ENCODE peak calls at places on chromosomes 4 and X, in six cellular contexts. L is CD8-positive, alpha-beta T cell; Z is GM23248; E is heart left ventricle; U is endodermal cell; C is suprapubic skin. H is an unnamed sample. For H3K27me3, the result is how much of the 10 kb centered on the place peaks cover.

GRCh38 chr4:187124311-187124710 is 400.7 kb upstream of the FAT1 start:
- DNase-seq in L (no peak), Z (no peak), E (no peak), U (no peak), C (no peak), H (no peak)

GRCh38 chr4:168888715-168889215 is 121.3 kb downstream of the CBR4 start:
- DNase-seq in L (no peak), Z (no peak), E (no peak), U (no peak), C (no peak), H (no peak)

GRCh38 chr4:15238720-15239119 is 189.1 kb upstream of the C1QTNF7 start:
- DNase-seq in L (no peak), Z (peak), E (peak), U (peak), C (no peak), H (no peak)

GRCh38 chr4:8556341-8557150 is 23.6 kb upstream of the GPR78 start:
- DNase-seq in L (no peak), Z (peak), E (no peak), U (no peak), C (no peak), H (no peak)

GRCh38 chrX:12693754-12694153 is 97.5 kb upstream of the PRPS2 start:
- DNase-seq in L (no peak), Z (peak), E (no peak), U (no peak), C (no peak), H (no peak)

GRCh38 chr4:108849611-108850406 is 87.0 kb upstream of the ETNPPL start:
- DNase-seq in L (no peak), Z (peak), E (no peak), U (no peak), C (no peak), H (no peak)

GRCh38 chr4:152309418-152309817 is 226.5 kb downstream of the FBXW7 start:
- DNase-seq in L (no peak), Z (no peak), E (no peak), U (no peak), C (no peak), H (no peak)

GRCh38 chrX:97310373-97310772 is 426.7 kb downstream of the RPA4 start:
- DNase-seq in L (no peak), Z (no peak), E (no peak), U (peak), C (no peak), H (no peak)

GRCh38 chrX:24148535-24149345 is 789 bp upstream of the ZFX start:
- DNase-seq in L (peak), Z (peak), E (peak), U (no peak), C (peak), H (no peak)

GRCh38 chr4:12555011-12555410 is 929.1 kb downstream of the RAB28 start:
- DNase-seq in L (no peak), Z (no peak), E (no peak), U (no peak), C (no peak), H (no peak)

GRCh38 chr4:40909363-40909876 is 159.7 kb downstream of the NSUN7 start:
- DNase-seq in L (no peak), Z (peak), E (no peak), U (no peak), C (no peak), H (no peak)

GRCh38 chr4:61400446-61400845 is 200.3 kb downstream of the ADGRL3 start:
- DNase-seq in L (no peak), Z (no peak), E (no peak), U (no peak), C (no peak), H (no peak)

GRCh38 chrX:45036161-45036560 is 163.2 kb downstream of the KDM6A start:
- DNase-seq in L (no peak), Z (no peak), E (no peak), U (no peak), C (no peak), H (no peak)

GRCh38 chr4:90127223-90127705 is at the start of gene CCSER1:
- DNase-seq in L (peak), Z (peak), E (peak), U (peak), C (peak), H (peak)

GRCh38 chr4:100278567-100278966 is 88.3 kb upstream of the DDIT4L start:
- DNase-seq in L (no peak), Z (no peak), E (no peak), U (no peak), C (no peak), H (no peak)

GRCh38 chr4:17068885-17069284 is 170.4 kb upstream of the LDB2 start:
- DNase-seq in L (no peak), Z (no peak), E (no peak), U (no peak), C (no peak), H (no peak)

GRCh38 chrX:71935542-71935941 is 24.9 kb downstream of the NHSL2 start:
- DNase-seq in L (no peak), Z (no peak), E (no peak), U (peak), C (no peak), H (no peak)

GRCh38 chr4:112061418-112061817 is 83.8 kb upstream of the FAM241A start:
- DNase-seq in L (no peak), Z (no peak), E (no peak), U (peak), C (no peak), H (no peak)

GRCh38 chr4:72418458-72418857 is 150.6 kb downstream of the ADAMTS3 start:
- DNase-seq in L (no peak), Z (peak), E (peak), U (no peak), C (no peak), H (no peak)

GRCh38 chr4:20288846-20289512 is 37.3 kb downstream of the SLIT2 start:
- DNase-seq in L (no peak), Z (peak), E (no peak), U (no peak), C (no peak), H (no peak)

GRCh38 chr4:183765121-183765990 is 106.3 kb downstream of the TRAPPC11 start:
- DNase-seq in L (no peak), Z (no peak), E (peak), U (no peak), C (peak), H (no peak)

DNA sequence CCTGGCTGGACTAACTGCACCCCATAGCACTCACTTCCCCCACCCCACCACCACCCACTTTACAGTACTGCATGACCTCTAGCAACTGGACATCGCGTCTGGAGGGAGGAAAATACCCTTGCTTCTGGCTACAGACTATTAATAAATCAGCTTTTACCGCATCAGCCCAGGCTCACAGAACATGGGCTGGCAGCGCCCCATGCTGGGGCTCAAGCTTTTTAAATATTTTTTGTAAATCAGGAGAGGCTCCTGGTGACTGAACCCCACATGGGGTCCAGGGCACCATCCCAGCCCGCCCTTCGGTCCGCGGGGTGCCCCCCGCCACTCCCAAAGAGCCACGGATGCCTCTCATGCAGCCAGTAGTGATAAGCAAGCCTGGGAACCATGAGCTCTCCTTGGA is 2.7 kb downstream of the HS6ST2 start:
- DNase-seq in L (no peak), Z (no peak), E (no peak), U (peak), C (no peak), H (no peak)
- H3K27me3 ChIP-seq in L (under half), Z (under half), E (under half), U (half or more), C (under half), H (under half)

GRCh38 chr4:95550566-95550965 is 1.8 kb upstream of the UNC5C start:
- DNase-seq in L (no peak), Z (no peak), E (no peak), U (no peak), C (no peak), H (no peak)

GRCh38 chr4:95551653-95552052 is 2.9 kb upstream of the UNC5C start:
- DNase-seq in L (no peak), Z (no peak), E (no peak), U (no peak), C (no peak), H (no peak)

GRCh38 chr4:95547708-95548471 is 883 bp downstream of the UNC5C start:
- DNase-seq in L (no peak), Z (peak), E (no peak), U (peak), C (no peak), H (no peak)

GRCh38 chr4:95548738-95549245 is at the start of gene UNC5C:
- DNase-seq in L (no peak), Z (peak), E (peak), U (peak), C (no peak), H (no peak)

DNA sequence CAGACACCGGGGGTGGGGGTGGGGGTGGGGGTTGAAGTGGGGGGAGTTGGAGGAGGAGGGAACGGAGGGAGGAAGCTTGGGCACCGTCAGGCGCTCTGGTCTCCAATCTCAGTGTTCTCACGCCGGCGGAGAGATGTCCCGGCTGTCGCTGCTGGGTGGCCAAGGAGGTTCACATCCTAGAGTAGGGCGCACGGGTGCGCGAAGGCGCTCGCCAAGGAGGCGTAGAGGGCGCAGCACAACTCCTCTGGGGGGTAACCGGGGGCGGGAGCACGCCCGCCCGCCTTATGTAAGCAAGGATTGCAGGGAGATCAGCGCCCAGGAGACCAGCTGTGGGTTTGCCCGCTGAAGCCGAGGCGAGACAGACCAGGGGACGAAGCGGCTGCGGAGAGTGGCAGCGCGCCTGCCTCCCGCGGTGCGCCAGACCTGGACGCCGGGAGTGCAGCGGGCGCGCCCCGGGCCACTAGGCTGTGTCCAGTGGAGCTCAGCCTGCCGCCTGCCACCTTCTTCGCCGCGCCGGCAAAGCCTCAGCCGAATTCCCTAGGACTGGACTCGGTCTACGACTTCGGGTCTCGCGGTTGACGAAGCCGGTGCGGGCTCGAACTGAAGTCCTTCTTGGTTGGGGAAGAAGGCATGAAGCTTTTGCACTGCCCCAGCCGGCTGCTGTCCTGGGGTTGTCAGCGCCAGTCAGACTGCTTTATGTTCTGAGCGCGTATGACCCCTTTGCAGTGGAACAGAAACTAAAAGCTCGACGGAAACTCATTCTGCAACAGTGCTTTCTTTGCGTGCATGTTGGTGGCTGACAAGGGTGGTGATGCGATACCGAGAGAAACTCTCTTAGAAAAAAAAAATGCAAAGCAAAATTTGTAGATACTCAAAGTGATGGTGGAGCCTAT is 719 bp upstream of the UNC5C start:
- DNase-seq in L (no peak), Z (peak), E (peak), U (peak), C (no peak), H (no peak)
- H3K27me3 ChIP-seq in L (under half), Z (under half), E (under half), U (under half), C (under half), H (under half)

DNA sequence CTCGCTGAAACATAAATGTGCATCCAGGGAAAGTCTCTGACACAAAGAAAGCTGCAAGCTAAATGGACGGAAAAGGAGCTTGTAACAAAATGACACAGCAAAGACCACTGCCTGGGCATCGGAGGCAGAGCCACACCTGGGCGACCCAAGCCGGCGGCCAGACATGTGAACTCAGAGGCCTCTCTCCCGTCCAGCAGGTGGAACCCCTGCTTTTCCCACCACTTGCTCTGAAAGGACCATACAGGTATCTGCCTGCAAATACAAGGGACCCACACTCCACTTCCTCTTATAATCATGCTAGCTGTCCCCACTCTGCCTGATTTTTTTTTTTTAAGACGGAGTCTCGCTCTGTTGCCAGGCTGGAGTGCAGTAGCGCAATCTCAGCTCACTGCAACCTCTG is 12.0 kb downstream of the CPLX1 start:
- DNase-seq in L (no peak), Z (no peak), E (no peak), U (peak), C (no peak), H (no peak)
- H3K27me3 ChIP-seq in L (under half), Z (under half), E (under half), U (half or more), C (half or more), H (half or more)

GRCh38 chrX:114272096-114272686 is 311.7 kb upstream of the HTR2C start:
- DNase-seq in L (no peak), Z (no peak), E (no peak), U (no peak), C (no peak), H (no peak)
- H3K27me3 ChIP-seq in L (under half), Z (under half), E (under half), U (under half), C (under half), H (under half)

GRCh38 chrX:41599507-41599906 is 89.3 kb upstream of the GPR34 start:
- DNase-seq in L (no peak), Z (no peak), E (no peak), U (no peak), C (no peak), H (no peak)
- H3K27me3 ChIP-seq in L (under half), Z (under half), E (under half), U (under half), C (under half), H (under half)

GRCh38 chr4:173538148-173538902 is 8.3 kb upstream of the HAND2 start:
- DNase-seq in L (peak), Z (peak), E (peak), U (peak), C (no peak), H (no peak)
- H3K27me3 ChIP-seq in L (under half), Z (under half), E (under half), U (half or more), C (half or more), H (under half)

H was measured in esophagus squamous epithelium.